ENCODE peak calls at places on chromosomes 3 and 15, in six cellular contexts. H is GM03348; T is NCI-H510A treated with DMSO at 0.1 percent for 48 hours; P is sigmoid colon; V is stimulated activated CD4-positive, alpha-beta T cell treated with anti-CD3 and anti-CD28 coated beads, Interleukin-2, amount 100 ng/mL, for 24 hours; X is midbrain. R is an unnamed sample.
A peak's percentile ranks its signal among the peaks of the same experiment; 100 is the strongest.

GRCh38 chr15:44813231-44813630 is 76.9 kb downstream of the TRIM69 start:
- DNase-seq in H (no peak), T (peak; percentile 25), P (no peak), V (no peak), X (no peak), R (no peak)

GRCh38 chr3:187044871-187045552 is 94.3 kb downstream of the RPL39L start:
- DNase-seq in H (no peak), T (no peak), P (no peak), V (no peak), X (no peak), R (no peak)

GRCh38 chr3:13349823-13350222 is 70.3 kb downstream of the NUP210 start:
- DNase-seq in H (no peak), T (no peak), P (no peak), V (no peak), X (no peak), R (no peak)

GRCh38 chr3:48598323-48599076 is 3.4 kb upstream of the COL7A1 start:
- DNase-seq in H (peak; percentile 92), T (no peak), P (no peak), V (no peak), X (no peak), R (no peak)

GRCh38 chr3:111668912-111669488 is 73.9 kb upstream of the ZBED2 start:
- DNase-seq in H (peak; percentile 74), T (peak; percentile 33), P (no peak), V (no peak), X (peak; percentile 65), R (no peak)

GRCh38 chr3:37762698-37763097 is 99.0 kb upstream of the CTDSPL start:
- DNase-seq in H (peak; percentile 28), T (no peak), P (no peak), V (no peak), X (no peak), R (no peak)

GRCh38 chr15:35307026-35307425 is 221.9 kb upstream of the NANOGP8 start:
- DNase-seq in H (no peak), T (no peak), P (no peak), V (no peak), X (no peak), R (no peak)

GRCh38 chr3:104629038-104629437 is 737.7 kb upstream of the ALCAM start:
- DNase-seq in H (peak; percentile 74), T (no peak), P (no peak), V (no peak), X (no peak), R (no peak)

GRCh38 chr15:51536965-51537574 is 85.5 kb downstream of the DMXL2 start:
- DNase-seq in H (peak; percentile 52), T (peak; percentile 1), P (no peak), V (no peak), X (no peak), R (no peak)

GRCh38 chr3:144636833-144637232 is 665.2 kb downstream of the DIPK2A start:
- DNase-seq in H (no peak), T (no peak), P (no peak), V (no peak), X (no peak), R (no peak)

GRCh38 chr3:68878322-68878721 is 54.0 kb downstream of the TAFA4 start:
- DNase-seq in H (peak; percentile 34), T (no peak), P (no peak), V (no peak), X (peak; percentile 31), R (no peak)

R was measured in upper lobe of right lung.